ENCODE peak calls at places on chromosome 16, in four cellular contexts. B, E, C and J are unnamed samples. For H3K4me1, the result is how much of the 10 kb centered on the place peaks cover.

GRCh38 chr16:11683140-11683539 is 14.9 kb downstream of the SNN start:
- DNase-seq in C (no peak), E (no peak), B (no peak), J (no peak)

GRCh38 chr16:67959520-67959919 is 8.9 kb downstream of the SLC12A4 start:
- DNase-seq in C (no peak), E (no peak), B (no peak), J (no peak)

GRCh38 chr16:27238016-27238587 is 30.5 kb downstream of the NSMCE1 start:
- DNase-seq in C (peak), B (no peak), E (no peak), J (no peak)

GRCh38 chr16:27698266-27698665 is 148.3 kb downstream of the KATNIP start:
- DNase-seq in C (no peak), E (peak), B (no peak), J (peak)

GRCh38 chr16:1188781-1189189 is 35.9 kb downstream of the CACNA1H start:
- DNase-seq in C (peak), E (peak), B (peak), J (peak)

GRCh38 chr16:88810166-88810867 is 1.4 kb downstream of the APRT start:
- DNase-seq in E (no peak), B (peak), C (no peak), J (no peak)

GRCh38 chr16:75103994-75104393 is 12.6 kb downstream of the LDHD start:
- DNase-seq in B (no peak), E (no peak), C (no peak), J (no peak)

GRCh38 chr16:15686287-15686686 is 36.2 kb downstream of the NDE1 start:
- DNase-seq in C (no peak), B (no peak), E (no peak), J (no peak)

GRCh38 chr16:66926171-66926570 is 836 bp upstream of the RRAD start:
- DNase-seq in E (no peak), B (no peak), C (no peak), J (no peak)

GRCh38 chr16:24748242-24748641 is 18.8 kb downstream of the TNRC6A start:
- DNase-seq in B (peak), C (peak), E (no peak), J (no peak)

GRCh38 chr16:89317101-89317671 is 99.7 kb downstream of the ZNF778 start:
- DNase-seq in C (no peak), E (no peak), B (no peak), J (no peak)

GRCh38 chr16:660459-661183 is 7.3 kb upstream of the RHOT2 start:
- DNase-seq in C (peak), B (peak), E (peak), J (peak)

GRCh38 chr16:31700200-31700529 is 172.5 kb downstream of the AHSP start:
- DNase-seq in C (no peak), E (no peak), B (no peak), J (no peak)

GRCh38 chr16:68695575-68695974 is 41.5 kb upstream of the CDH1 start:
- DNase-seq in B (no peak), E (no peak), C (no peak), J (no peak)

GRCh38 chr16:86931410-86931941 is 353.1 kb downstream of the FOXL1 start:
- DNase-seq in E (peak), C (peak), B (peak), J (no peak)

GRCh38 chr16:68227183-68227793 is 8.6 kb downstream of the ESRP2 start:
- DNase-seq in E (no peak), C (peak), B (no peak), J (no peak)

GRCh38 chr16:17471745-17472075 is 950 bp upstream of the XYLT1 start:
- DNase-seq in C (no peak), E (no peak), B (peak), J (no peak)

GRCh38 chr16:629289-630023 is 1.3 kb upstream of the WFIKKN1 start:
- DNase-seq in B (no peak), E (no peak), C (no peak), J (peak)

GRCh38 chr16:86092586-86093480 is 193.9 kb downstream of the IRF8 start:
- DNase-seq in E (no peak), C (no peak), B (no peak), J (no peak)

GRCh38 chr16:71311553-71312158 is 22.5 kb upstream of the CMTR2 start:
- DNase-seq in E (peak), B (no peak), C (peak), J (peak)

GRCh38 chr16:52005551-52005950 is 541.4 kb downstream of the TOX3 start:
- DNase-seq in B (no peak), C (no peak), E (no peak), J (no peak)

GRCh38 chr16:3816326-3816725 is 64.2 kb downstream of the CREBBP start:
- DNase-seq in E (peak), C (no peak), B (no peak), J (peak)

GRCh38 chr16:3822366-3823045 is 58.0 kb downstream of the CREBBP start:
- DNase-seq in B (no peak), C (no peak), E (no peak), J (no peak)

GRCh38 chr16:3819741-3820724 is 60.5 kb downstream of the CREBBP start:
- DNase-seq in C (peak), E (no peak), B (peak), J (no peak)

GRCh38 chr16:3823427-3823826 is 57.1 kb downstream of the CREBBP start:
- DNase-seq in E (no peak), B (no peak), C (no peak), J (no peak)

GRCh38 chr16:3819175-3819527 is 61.4 kb downstream of the CREBBP start:
- DNase-seq in B (no peak), C (no peak), E (no peak), J (no peak)
- H3K4me1 ChIP-seq in B (under half), C (under half), E (under half), J (under half)

GRCh38 chr16:82665025-82665424 is 38.3 kb downstream of the CDH13 start:
- DNase-seq in E (no peak), B (no peak), C (no peak), J (no peak)
- TF ChIP-seq EZH2 in E (no peak), B (no peak), C (no peak), J (no peak)

GRCh38 chr16:58040496-58040846 is 14.9 kb downstream of the MMP15 start:
- DNase-seq in B (no peak), C (no peak), E (no peak), J (no peak)
- H3K4me2 ChIP-seq in B (no peak), C (no peak), E (no peak), J (no peak)

GRCh38 chr16:7399296-7399695 is 66.7 kb downstream of the RBFOX1 start:
- DNase-seq in C (no peak), E (no peak), B (no peak), J (no peak)
- H3K4me1 ChIP-seq in C (under half), E (under half), B (under half), J (under half)

DNA sequence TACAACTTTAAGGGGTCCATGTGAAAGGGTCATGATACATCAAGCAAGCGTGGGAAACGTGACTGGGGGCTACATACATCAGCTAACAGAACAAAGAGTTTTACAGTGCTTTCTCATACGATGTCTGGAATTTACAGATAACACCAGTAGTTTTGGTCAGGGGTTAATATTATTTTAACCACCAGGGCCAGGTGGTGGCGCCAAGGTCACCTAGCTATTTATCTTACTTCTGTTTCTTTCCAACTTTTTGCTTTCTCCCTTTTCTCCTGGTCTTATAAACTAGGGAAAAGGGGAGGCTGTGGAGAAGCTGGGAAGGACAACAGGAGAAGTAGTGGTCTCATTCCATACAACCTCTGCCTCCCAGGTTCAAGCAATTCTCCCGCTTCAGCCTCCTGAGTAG is 37.9 kb downstream of the CLEC3A start:
- DNase-seq in C (no peak), B (no peak), E (no peak), J (no peak)
- TF ChIP-seq EZH2 in C (no peak), B (no peak), E (no peak), J (no peak)

GRCh38 chr16:2469399-2470233 is 1.5 kb upstream of the NTN3 start:
- DNase-seq in E (no peak), B (no peak), C (no peak), J (no peak)
- H3K4me2 ChIP-seq in E (peak), B (no peak), C (peak), J (peak)

GRCh38 chr16:46908540-46909372 is 24.6 kb downstream of the GPT2 start:
- DNase-seq in E (peak), C (peak), B (peak), J (peak)

GRCh38 chr16:46911038-46911437 is 26.9 kb downstream of the GPT2 start:
- DNase-seq in B (no peak), C (no peak), E (no peak), J (no peak)

GRCh38 chr16:46915483-46916025 is 31.4 kb downstream of the GPT2 start:
- DNase-seq in C (no peak), B (no peak), E (no peak), J (no peak)

GRCh38 chr16:46914556-46915201 is 30.5 kb downstream of the GPT2 start:
- DNase-seq in B (no peak), C (no peak), E (no peak), J (no peak)

GRCh38 chr16:46911650-46912049 is 27.5 kb downstream of the GPT2 start:
- DNase-seq in C (no peak), E (no peak), B (no peak), J (no peak)
- H3K4me1 ChIP-seq in C (under half), E (under half), B (under half), J (under half)

GRCh38 chr16:5460701-5461100 is 363.1 kb upstream of the EEF2KMT start:
- DNase-seq in B (no peak), C (no peak), E (no peak), J (no peak)

GRCh38 chr16:5461574-5461973 is 364.0 kb upstream of the EEF2KMT start:
- DNase-seq in E (no peak), B (no peak), C (no peak), J (no peak)

GRCh38 chr16:5461141-5461540 is 363.5 kb upstream of the EEF2KMT start:
- DNase-seq in B (no peak), E (no peak), C (no peak), J (no peak)

GRCh38 chr16:5455110-5455509 is 357.5 kb upstream of the EEF2KMT start:
- DNase-seq in E (no peak), B (no peak), C (no peak), J (no peak)

GRCh38 chr16:5459863-5460262 is 362.3 kb upstream of the EEF2KMT start:
- DNase-seq in C (no peak), E (no peak), B (no peak), J (no peak)
- TF ChIP-seq EZH2 in C (no peak), E (no peak), B (no peak), J (no peak)

GRCh38 chr16:28937222-28937876 is 5.6 kb downstream of the CD19 start:
- DNase-seq in B (no peak), E (no peak), C (no peak), J (no peak)

GRCh38 chr16:28936784-28937155 is 5.0 kb downstream of the CD19 start:
- DNase-seq in E (no peak), C (no peak), B (no peak), J (no peak)

GRCh38 chr16:28935333-28935732 is 3.6 kb downstream of the CD19 start:
- DNase-seq in B (no peak), C (no peak), E (no peak), J (no peak)

GRCh38 chr16:28938721-28939120 is 7.0 kb downstream of the CD19 start:
- DNase-seq in B (no peak), E (no peak), C (no peak), J (no peak)

DNA sequence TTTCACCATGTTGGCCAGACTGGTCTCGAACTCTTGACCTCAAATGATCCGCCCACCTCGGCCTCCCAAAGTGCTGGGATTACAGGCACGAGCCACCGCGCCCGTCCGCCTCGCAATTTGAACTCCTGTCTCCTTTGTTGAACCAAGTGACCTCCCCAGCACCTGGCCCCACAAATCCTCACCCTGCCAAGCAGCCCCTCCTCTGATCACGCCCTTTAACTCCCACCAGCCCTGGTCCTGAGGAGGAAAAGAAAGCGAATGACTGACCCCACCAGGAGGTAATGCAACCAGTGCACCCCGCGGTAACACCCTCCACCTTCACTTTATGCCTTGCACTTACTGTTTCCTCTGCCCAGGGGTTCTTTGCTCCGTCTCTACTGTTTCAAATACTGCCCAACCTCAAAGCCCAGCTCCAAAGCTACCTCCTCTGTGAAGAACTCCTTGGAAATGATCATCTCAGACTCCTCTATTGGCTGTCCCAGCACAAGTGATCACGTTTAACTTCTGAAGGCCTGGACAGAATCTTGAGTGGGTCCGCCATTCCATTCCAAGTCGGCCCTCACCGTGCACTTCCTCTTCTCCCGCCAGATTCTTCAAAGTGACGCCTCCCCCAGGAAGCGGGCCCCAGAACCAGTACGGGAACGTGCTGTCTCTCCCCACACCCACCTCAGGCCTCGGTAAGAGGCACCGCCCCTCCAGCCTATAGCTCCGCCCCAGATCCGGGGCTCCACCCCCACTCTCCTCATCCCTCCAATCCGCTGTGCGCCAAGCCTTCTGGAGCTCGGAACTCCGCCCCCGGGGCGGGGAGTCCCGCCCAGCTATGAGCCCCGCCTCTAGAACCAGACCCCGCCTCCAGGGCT is 4.4 kb downstream of the CD19 start:
- DNase-seq in E (peak), C (peak), B (peak), J (peak)
- H3K4me2 ChIP-seq in E (peak), C (no peak), B (no peak), J (no peak)